ENCODE peak calls at places on chromosome 16, in four cellular contexts. Q is Kasumi-1; G is heart left ventricle; S is naive thymus-derived CD4-positive, alpha-beta T cell. X is an unnamed sample.

GRCh38 chr16:51971184-51971583 is 575.8 kb downstream of the TOX3 start:
- DNase-seq in S (no peak), Q (no peak), G (no peak), X (no peak)

GRCh38 chr16:24511174-24511573 is 28.2 kb upstream of the RBBP6 start:
- DNase-seq in G (no peak), S (no peak), Q (no peak), X (no peak)

GRCh38 chr16:88317619-88317977 is 65.2 kb upstream of the ZNF469 start:
- DNase-seq in G (peak; percentile 51), S (no peak), Q (no peak), X (no peak)

GRCh38 chr16:13923703-13924298 is 3.8 kb downstream of the ERCC4 start:
- DNase-seq in Q (peak; percentile 60), G (no peak), S (peak; percentile 40), X (peak; percentile 69)

GRCh38 chr16:85019659-85020245 is 7.8 kb upstream of the KIAA0513 start:
- DNase-seq in G (no peak), S (no peak), Q (no peak), X (no peak)

GRCh38 chr16:79278506-79278905 is 322.0 kb downstream of the MAF start:
- DNase-seq in S (peak; percentile 64), Q (no peak), G (no peak), X (no peak)

GRCh38 chr16:2028620-2029220 is 2.0 kb downstream of the NHERF2 start:
- DNase-seq in G (no peak), Q (no peak), S (no peak), X (no peak)

GRCh38 chr16:86384263-86384649 is 126.1 kb upstream of the FOXF1 start:
- DNase-seq in Q (no peak), G (no peak), S (no peak), X (no peak)

GRCh38 chr16:83356266-83356665 is 451.5 kb upstream of the HSBP1 start:
- DNase-seq in G (no peak), Q (peak; percentile 59), S (no peak), X (peak; percentile 58)

GRCh38 chr16:77574867-77575619 is 140.2 kb upstream of the ADAMTS18 start:
- DNase-seq in Q (no peak), G (no peak), S (no peak), X (no peak)

GRCh38 chr16:27972500-27972899 is 91.0 kb downstream of the GSG1L start:
- DNase-seq in Q (peak; percentile 2), S (peak; percentile 33), G (no peak), X (peak; percentile 64)

GRCh38 chr16:76835319-76835718 is 355.7 kb upstream of the MON1B start:
- DNase-seq in S (no peak), G (no peak), Q (no peak), X (no peak)

GRCh38 chr16:88384222-88385111 is 1.7 kb downstream of the ZNF469 start:
- DNase-seq in S (no peak), G (peak; percentile 40), Q (peak; percentile 45), X (no peak)

GRCh38 chr16:46629331-46629843 is 8.2 kb upstream of the SHCBP1 start:
- DNase-seq in G (no peak), Q (peak; percentile 68), S (no peak), X (peak; percentile 12)

GRCh38 chr16:49348408-49349176 is 25.0 kb upstream of the C16orf78 start:
- DNase-seq in G (no peak), S (no peak), Q (no peak), X (peak; percentile 15)

GRCh38 chr16:588639-588888 is 1.3 kb upstream of the RAB40C start:
- DNase-seq in S (peak; percentile 71), G (peak; percentile 67), Q (no peak), X (no peak)

GRCh38 chr16:74778646-74779045 is 4.0 kb upstream of the FA2H start:
- DNase-seq in S (no peak), G (no peak), Q (no peak), X (no peak)

GRCh38 chr16:73062640-73063283 is 14.8 kb upstream of the ZFHX3 start:
- DNase-seq in S (no peak), Q (peak; percentile 53), G (peak; percentile 70), X (no peak)

GRCh38 chr16:20271893-20272292 is 55.4 kb downstream of the GP2 start:
- DNase-seq in S (no peak), G (no peak), Q (no peak), X (no peak)